ENCODE peak calls at places on chromosomes 3 and 15, in nine cellular contexts. One of them, this sample, is unnamed.

GRCh38 chr3:53030864-53031445 is 14.9 kb downstream of the SFMBT1 start:
- DNase-seq in stomach: no peak
- DNase-seq in naive thymus-derived CD4-positive, alpha-beta T cell: peak; percentile 23
- DNase-seq in cardiac muscle cell: no peak
- DNase-seq in esophagus squamous epithelium: no peak
- DNase-seq in fibroblast of lung: no peak
- DNase-seq in WERI-Rb-1: no peak
- DNase-seq in prostate gland: no peak
- DNase-seq in lower lobe of right lung: no peak
- DNase-seq in this sample: peak; percentile 30

GRCh38 chr3:63635186-63635585 is 17.3 kb upstream of the SNTN start:
- DNase-seq in cardiac muscle cell: no peak
- DNase-seq in naive thymus-derived CD4-positive, alpha-beta T cell: no peak
- DNase-seq in prostate gland: no peak
- DNase-seq in stomach: no peak
- DNase-seq in lower lobe of right lung: no peak
- DNase-seq in esophagus squamous epithelium: no peak
- DNase-seq in fibroblast of lung: no peak
- DNase-seq in WERI-Rb-1: no peak
- DNase-seq in this sample: no peak

GRCh38 chr15:51094606-51095569 is at the start of gene TNFAIP8L3:
- DNase-seq in WERI-Rb-1: peak; percentile 31
- DNase-seq in naive thymus-derived CD4-positive, alpha-beta T cell: no peak
- DNase-seq in lower lobe of right lung: no peak
- DNase-seq in stomach: no peak
- DNase-seq in prostate gland: no peak
- DNase-seq in cardiac muscle cell: peak; percentile 49
- DNase-seq in esophagus squamous epithelium: no peak
- DNase-seq in fibroblast of lung: peak; percentile 36
- DNase-seq in this sample: peak; percentile 47

GRCh38 chr15:40754574-40754882 is 526 bp downstream of the RMDN3 start:
- DNase-seq in fibroblast of lung: no peak
- DNase-seq in WERI-Rb-1: no peak
- DNase-seq in prostate gland: no peak
- DNase-seq in naive thymus-derived CD4-positive, alpha-beta T cell: peak; percentile 30
- DNase-seq in esophagus squamous epithelium: no peak
- DNase-seq in lower lobe of right lung: no peak
- DNase-seq in cardiac muscle cell: peak; percentile 23
- DNase-seq in stomach: peak; percentile 45
- DNase-seq in this sample: peak; percentile 43

GRCh38 chr3:79490165-79491028 is 277.4 kb downstream of the ROBO1 start:
- DNase-seq in WERI-Rb-1: no peak
- DNase-seq in stomach: peak; percentile 72
- DNase-seq in esophagus squamous epithelium: no peak
- DNase-seq in lower lobe of right lung: peak; percentile 52
- DNase-seq in cardiac muscle cell: peak; percentile 95
- DNase-seq in prostate gland: peak; percentile 55
- DNase-seq in naive thymus-derived CD4-positive, alpha-beta T cell: no peak
- DNase-seq in fibroblast of lung: peak; percentile 92
- DNase-seq in this sample: peak; percentile 61

GRCh38 chr3:14461748-14462324 is 59.4 kb downstream of the SLC6A6 start:
- DNase-seq in cardiac muscle cell: peak; percentile 82
- DNase-seq in WERI-Rb-1: peak; percentile 82
- DNase-seq in lower lobe of right lung: no peak
- DNase-seq in prostate gland: peak; percentile 30
- DNase-seq in fibroblast of lung: peak; percentile 81
- DNase-seq in naive thymus-derived CD4-positive, alpha-beta T cell: peak; percentile 27
- DNase-seq in stomach: peak; percentile 57
- DNase-seq in esophagus squamous epithelium: no peak
- DNase-seq in this sample: peak; percentile 37

GRCh38 chr15:101183226-101183925 is 68.5 kb downstream of the CHSY1 start:
- DNase-seq in stomach: no peak
- DNase-seq in lower lobe of right lung: no peak
- DNase-seq in cardiac muscle cell: peak; percentile 68
- DNase-seq in prostate gland: no peak
- DNase-seq in naive thymus-derived CD4-positive, alpha-beta T cell: no peak
- DNase-seq in fibroblast of lung: peak; percentile 92
- DNase-seq in WERI-Rb-1: no peak
- DNase-seq in esophagus squamous epithelium: no peak
- DNase-seq in this sample: no peak

GRCh38 chr15:66359740-66360139 is 3.3 kb upstream of the TIPIN start:
- DNase-seq in WERI-Rb-1: no peak
- DNase-seq in cardiac muscle cell: no peak
- DNase-seq in fibroblast of lung: no peak
- DNase-seq in prostate gland: no peak
- DNase-seq in naive thymus-derived CD4-positive, alpha-beta T cell: no peak
- DNase-seq in lower lobe of right lung: no peak
- DNase-seq in esophagus squamous epithelium: no peak
- DNase-seq in stomach: no peak
- DNase-seq in this sample: no peak

DNA sequence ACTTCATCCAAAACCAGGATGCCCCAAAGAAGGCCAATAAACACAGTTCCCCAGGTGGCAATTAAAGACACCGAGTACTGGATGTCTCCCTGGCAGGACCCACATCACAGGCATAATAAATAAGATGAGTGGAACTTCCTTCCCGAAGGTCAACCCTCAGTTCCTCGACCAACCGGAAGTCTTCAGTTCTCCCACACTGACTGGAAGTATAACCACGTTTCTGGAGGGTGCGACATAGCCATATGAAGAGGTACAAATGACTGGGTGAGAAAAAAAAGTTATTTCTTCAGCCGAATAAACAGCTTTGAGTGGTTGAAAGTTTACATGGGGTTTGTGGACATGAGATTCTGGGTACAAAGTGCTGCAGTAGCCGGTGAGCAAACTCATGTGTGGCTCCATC is 34.6 kb upstream of the MUC13 start:
- DNase-seq in prostate gland: no peak
- DNase-seq in lower lobe of right lung: no peak
- DNase-seq in naive thymus-derived CD4-positive, alpha-beta T cell: no peak
- DNase-seq in WERI-Rb-1: no peak
- DNase-seq in cardiac muscle cell: no peak
- DNase-seq in esophagus squamous epithelium: no peak
- DNase-seq in stomach: no peak
- DNase-seq in fibroblast of lung: no peak
- DNase-seq in this sample: no peak
- H3K36me3 ChIP-seq in prostate gland: no peaks in the 10 kb centered on the region
- H3K36me3 ChIP-seq in lower lobe of right lung: peaks cover 60% of the 10 kb centered on the region
- H3K36me3 ChIP-seq in naive thymus-derived CD4-positive, alpha-beta T cell: peaks cover 38% of the 10 kb centered on the region
- H3K36me3 ChIP-seq in WERI-Rb-1: peaks cover 59% of the 10 kb centered on the region
- H3K36me3 ChIP-seq in cardiac muscle cell: peaks cover 23% of the 10 kb centered on the region
- H3K36me3 ChIP-seq in esophagus squamous epithelium: peaks cover 9% of the 10 kb centered on the region
- H3K36me3 ChIP-seq in stomach: no peaks in the 10 kb centered on the region
- H3K36me3 ChIP-seq in fibroblast of lung: peaks cover 34% of the 10 kb centered on the region
- H3K36me3 ChIP-seq in this sample: no peaks in the 10 kb centered on the region

DNA sequence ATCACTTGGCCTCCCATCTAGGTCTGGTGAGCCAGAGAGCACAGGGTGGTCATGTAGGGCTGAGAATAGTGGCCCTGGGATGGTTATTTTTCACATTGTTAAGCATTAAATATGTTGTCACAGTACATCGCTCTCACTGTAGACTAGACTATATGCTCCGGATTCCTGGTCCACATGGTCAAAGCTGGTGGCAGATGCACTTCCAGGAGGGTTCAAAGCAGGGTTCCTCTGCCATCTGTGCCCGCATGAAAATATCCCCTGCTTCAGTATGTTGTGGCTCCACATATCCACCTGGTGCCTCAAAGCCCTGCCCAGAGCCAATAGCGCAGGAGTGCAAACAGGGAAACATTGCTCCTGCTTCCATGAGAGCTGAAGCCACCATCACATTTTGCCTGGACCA is 472.6 kb upstream of the WNT5A start:
- DNase-seq in stomach: no peak
- DNase-seq in esophagus squamous epithelium: no peak
- DNase-seq in lower lobe of right lung: no peak
- DNase-seq in prostate gland: no peak
- DNase-seq in naive thymus-derived CD4-positive, alpha-beta T cell: no peak
- DNase-seq in fibroblast of lung: no peak
- DNase-seq in WERI-Rb-1: no peak
- DNase-seq in cardiac muscle cell: no peak
- DNase-seq in this sample: no peak
- H3K4me3 ChIP-seq in stomach: no peak overlapping the region
- H3K4me3 ChIP-seq in esophagus squamous epithelium: no peak overlapping the region
- H3K4me3 ChIP-seq in lower lobe of right lung: no peak overlapping the region
- H3K4me3 ChIP-seq in prostate gland: no peak overlapping the region
- H3K4me3 ChIP-seq in naive thymus-derived CD4-positive, alpha-beta T cell: no peak overlapping the region
- H3K4me3 ChIP-seq in fibroblast of lung: no peak overlapping the region
- H3K4me3 ChIP-seq in WERI-Rb-1: no peak overlapping the region
- H3K4me3 ChIP-seq in cardiac muscle cell: no peak overlapping the region
- H3K4me3 ChIP-seq in this sample: no peak overlapping the region

GRCh38 chr3:71372369-71372768 is 211.2 kb downstream of the FOXP1 start:
- DNase-seq in fibroblast of lung: no peak
- DNase-seq in cardiac muscle cell: no peak
- DNase-seq in WERI-Rb-1: no peak
- DNase-seq in lower lobe of right lung: no peak
- DNase-seq in stomach: no peak
- DNase-seq in prostate gland: no peak
- DNase-seq in esophagus squamous epithelium: no peak
- DNase-seq in naive thymus-derived CD4-positive, alpha-beta T cell: no peak
- DNase-seq in this sample: no peak

GRCh38 chr3:71371282-71371681 is 212.2 kb downstream of the FOXP1 start:
- DNase-seq in cardiac muscle cell: no peak
- DNase-seq in esophagus squamous epithelium: no peak
- DNase-seq in naive thymus-derived CD4-positive, alpha-beta T cell: no peak
- DNase-seq in lower lobe of right lung: no peak
- DNase-seq in fibroblast of lung: no peak
- DNase-seq in stomach: no peak
- DNase-seq in prostate gland: no peak
- DNase-seq in WERI-Rb-1: no peak
- DNase-seq in this sample: no peak

GRCh38 chr3:71366991-71367604 is 216.4 kb downstream of the FOXP1 start:
- DNase-seq in cardiac muscle cell: no peak
- DNase-seq in fibroblast of lung: no peak
- DNase-seq in esophagus squamous epithelium: no peak
- DNase-seq in lower lobe of right lung: no peak
- DNase-seq in stomach: no peak
- DNase-seq in naive thymus-derived CD4-positive, alpha-beta T cell: no peak
- DNase-seq in WERI-Rb-1: no peak
- DNase-seq in prostate gland: no peak
- DNase-seq in this sample: no peak

GRCh38 chr3:71370467-71370866 is 213.1 kb downstream of the FOXP1 start:
- DNase-seq in cardiac muscle cell: no peak
- DNase-seq in fibroblast of lung: no peak
- DNase-seq in naive thymus-derived CD4-positive, alpha-beta T cell: no peak
- DNase-seq in prostate gland: no peak
- DNase-seq in WERI-Rb-1: no peak
- DNase-seq in stomach: no peak
- DNase-seq in lower lobe of right lung: no peak
- DNase-seq in esophagus squamous epithelium: no peak
- DNase-seq in this sample: no peak

DNA sequence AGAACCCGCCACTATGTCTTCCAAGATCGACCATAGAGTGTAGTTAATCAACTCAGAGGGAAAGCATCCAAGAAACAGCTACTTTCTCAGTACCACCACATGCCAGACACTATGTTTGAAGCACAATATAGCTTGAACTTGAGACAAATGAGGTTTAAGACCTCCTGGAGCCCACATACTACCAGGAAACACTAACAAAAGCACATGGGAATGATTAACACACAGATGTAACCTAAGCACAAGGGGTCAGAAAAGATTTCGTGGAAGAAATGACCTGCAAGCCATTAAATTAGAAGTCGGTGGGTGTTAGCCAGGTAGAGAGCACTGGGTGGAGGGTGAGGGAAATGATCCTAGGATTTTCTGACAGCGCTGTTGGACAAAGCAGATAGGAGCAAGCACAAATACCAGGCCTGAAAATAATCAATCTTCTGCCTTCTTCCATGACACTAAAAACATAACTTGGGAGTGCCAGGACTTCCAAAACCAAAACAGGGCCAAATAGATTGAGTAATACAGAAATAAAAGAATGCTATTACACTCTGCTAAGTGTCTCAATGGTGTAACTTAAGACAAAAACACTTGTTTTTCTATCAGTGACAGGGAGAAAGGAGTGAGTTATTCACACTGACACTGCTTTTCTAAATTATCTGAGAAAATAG is 213.7 kb downstream of the FOXP1 start:
- DNase-seq in WERI-Rb-1: no peak
- DNase-seq in naive thymus-derived CD4-positive, alpha-beta T cell: no peak
- DNase-seq in fibroblast of lung: peak; percentile 56
- DNase-seq in stomach: no peak
- DNase-seq in cardiac muscle cell: peak; percentile 57
- DNase-seq in lower lobe of right lung: no peak
- DNase-seq in prostate gland: no peak
- DNase-seq in esophagus squamous epithelium: no peak
- DNase-seq in this sample: no peak
- H3K36me3 ChIP-seq in WERI-Rb-1: no peaks in the 10 kb centered on the region
- H3K36me3 ChIP-seq in naive thymus-derived CD4-positive, alpha-beta T cell: no peaks in the 10 kb centered on the region
- H3K36me3 ChIP-seq in fibroblast of lung: no peaks in the 10 kb centered on the region
- H3K36me3 ChIP-seq in stomach: no peaks in the 10 kb centered on the region
- H3K36me3 ChIP-seq in cardiac muscle cell: no peaks in the 10 kb centered on the region
- H3K36me3 ChIP-seq in lower lobe of right lung: no peaks in the 10 kb centered on the region
- H3K36me3 ChIP-seq in prostate gland: no peaks in the 10 kb centered on the region
- H3K36me3 ChIP-seq in esophagus squamous epithelium: no peaks in the 10 kb centered on the region
- H3K36me3 ChIP-seq in this sample: no peaks in the 10 kb centered on the region

DNA sequence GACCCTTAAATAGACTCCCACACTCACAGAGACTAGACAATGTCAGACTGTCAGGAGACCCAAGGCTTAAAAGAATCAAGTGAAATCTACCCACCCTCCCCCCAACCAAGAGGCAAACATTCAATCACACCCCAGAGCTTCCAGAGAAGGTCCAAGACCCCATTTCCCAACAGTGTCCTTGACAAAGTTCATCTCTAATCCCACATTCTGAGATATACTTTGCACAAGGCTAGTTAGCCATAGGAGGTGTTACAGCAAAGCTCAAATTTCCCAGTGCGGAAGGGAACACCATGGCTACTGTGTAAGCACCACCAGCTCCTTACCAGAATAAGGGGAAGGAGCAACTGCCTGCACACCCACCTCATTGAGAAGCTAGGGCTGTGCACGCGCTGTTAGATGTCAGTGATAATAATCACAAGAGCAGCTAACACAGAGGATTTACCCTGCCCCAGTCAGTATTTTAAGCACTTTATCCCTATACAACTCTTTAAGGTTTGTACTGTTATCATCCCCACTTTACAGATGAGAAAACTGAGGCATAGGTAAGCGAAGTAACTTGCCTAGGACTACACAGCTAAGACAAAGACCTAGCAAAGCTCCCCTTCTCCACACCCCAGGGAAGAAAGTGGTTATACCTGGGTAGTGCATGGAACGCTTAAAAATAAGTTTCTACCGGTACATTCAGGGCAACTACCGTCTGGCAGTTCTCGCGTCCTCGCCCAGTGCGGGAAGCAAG is 17.3 kb downstream of the SPATA12 start:
- DNase-seq in esophagus squamous epithelium: no peak
- DNase-seq in prostate gland: no peak
- DNase-seq in stomach: no peak
- DNase-seq in WERI-Rb-1: no peak
- DNase-seq in lower lobe of right lung: no peak
- DNase-seq in naive thymus-derived CD4-positive, alpha-beta T cell: no peak
- DNase-seq in fibroblast of lung: no peak
- DNase-seq in cardiac muscle cell: no peak
- DNase-seq in this sample: no peak
- H3K4me3 ChIP-seq in esophagus squamous epithelium: peak overlapping the region; percentile 91
- H3K4me3 ChIP-seq in prostate gland: peak overlapping the region; percentile 66
- H3K4me3 ChIP-seq in stomach: peak overlapping the region; percentile 89
- H3K4me3 ChIP-seq in WERI-Rb-1: peak overlapping the region; percentile 73
- H3K4me3 ChIP-seq in lower lobe of right lung: peak overlapping the region; percentile 89
- H3K4me3 ChIP-seq in naive thymus-derived CD4-positive, alpha-beta T cell: peak overlapping the region; percentile 58
- H3K4me3 ChIP-seq in fibroblast of lung: peak overlapping the region; percentile 67
- H3K4me3 ChIP-seq in cardiac muscle cell: peak overlapping the region; percentile 49
- H3K4me3 ChIP-seq in this sample: peak overlapping the region; percentile 80